ENCODE peak calls at places on chromosome 7, in six cellular contexts. L is endothelial cell of umbilical vein, J is cardiac muscle cell, W is sciatic nerve, F is T-helper 17 cell, U is T-helper 9 cell. A is an unnamed sample.

GRCh38 chr7:91069146-91069545 is 195.1 kb upstream of the FZD1 start:
- DNase-seq in L (no peak), J (no peak), W (no peak), F (no peak), U (no peak), A (no peak)

GRCh38 chr7:74364061-74364460 is 74.9 kb downstream of the CLIP2 start:
- DNase-seq in L (no peak), J (no peak), W (no peak), F (no peak), U (no peak), A (peak; percentile 40)

GRCh38 chr7:141416691-141417268 is 134.4 kb upstream of the AGK start:
- DNase-seq in L (no peak), J (no peak), W (no peak), F (no peak), U (no peak), A (no peak)

GRCh38 chr7:121097577-121097976 is 109.1 kb downstream of the CPED1 start:
- DNase-seq in L (no peak), J (no peak), W (no peak), F (no peak), U (no peak), A (no peak)

GRCh38 chr7:141872931-141873330 is 31.6 kb upstream of the PRSS37 start:
- DNase-seq in L (no peak), J (no peak), W (no peak), F (no peak), U (no peak), A (no peak)

GRCh38 chr7:73429218-73429617 is 4.4 kb upstream of the FZD9 start:
- DNase-seq in L (no peak), J (peak; percentile 54), W (no peak), F (no peak), U (no peak), A (no peak)

GRCh38 chr7:1540391-1541271 is 10.1 kb downstream of the MAFK start:
- DNase-seq in L (no peak), J (no peak), W (no peak), F (no peak), U (no peak), A (no peak)

GRCh38 chr7:16431646-16432424 is 10.5 kb upstream of the CRPPA start:
- DNase-seq in L (peak; percentile 18), J (peak; percentile 30), W (no peak), F (no peak), U (no peak), A (peak; percentile 28)

GRCh38 chr7:70316745-70317144 is 718.5 kb downstream of the AUTS2 start:
- DNase-seq in L (no peak), J (no peak), W (no peak), F (no peak), U (peak; percentile 19), A (no peak)

GRCh38 chr7:69764071-69764470 is 165.8 kb downstream of the AUTS2 start:
- DNase-seq in L (no peak), J (no peak), W (no peak), F (no peak), U (no peak), A (no peak)

GRCh38 chr7:94375713-94376112 is 19.0 kb upstream of the COL1A2 start:
- DNase-seq in L (peak; percentile 82), J (peak; percentile 99), W (no peak), F (no peak), U (no peak), A (no peak)

A was measured in HEK293T.